ENCODE peak calls at places on chromosomes 2 and 18, in nine cellular contexts. M, B, Q, N, I, G, V, F and X are unnamed samples.

GRCh38 chr18:3593381-3593903 is 143.5 kb downstream of the TGIF1 start:
- DNase-seq in M (peak; percentile 58), B (peak; percentile 62), Q (no peak), N (no peak), I (peak; percentile 55), G (no peak), V (peak; percentile 79), F (no peak), X (no peak)

GRCh38 chr2:216555274-216555673 is 56.6 kb downstream of the RPL37A start:
- DNase-seq in M (peak; percentile 61), B (no peak), Q (no peak), N (peak; percentile 81), I (no peak), G (peak; percentile 85), V (peak; percentile 52), F (no peak), X (no peak)

GRCh38 chr2:64768426-64769033 is 114.8 kb upstream of the SERTAD2 start:
- DNase-seq in M (no peak), B (no peak), Q (no peak), N (no peak), I (no peak), G (no peak), V (no peak), F (no peak), X (no peak)

GRCh38 chr2:207501797-207502196 is 28.0 kb upstream of the CREB1 start:
- DNase-seq in M (no peak), B (no peak), Q (no peak), N (no peak), I (no peak), G (no peak), V (no peak), F (no peak), X (no peak)

GRCh38 chr2:194327196-194327888 is 1329.7 kb upstream of the SLC39A10 start:
- DNase-seq in M (no peak), B (no peak), Q (no peak), N (no peak), I (no peak), G (no peak), V (no peak), F (no peak), X (no peak)

GRCh38 chr2:88416016-88416663 is 36.4 kb downstream of the FOXI3 start:
- DNase-seq in M (no peak), B (no peak), Q (no peak), N (no peak), I (no peak), G (no peak), V (no peak), F (no peak), X (no peak)

GRCh38 chr2:86360781-86361180 is 23.4 kb upstream of the REEP1 start:
- DNase-seq in M (no peak), B (no peak), Q (no peak), N (no peak), I (no peak), G (no peak), V (no peak), F (no peak), X (peak; percentile 42)

GRCh38 chr2:120568089-120568974 is 167.3 kb upstream of the GLI2 start:
- DNase-seq in M (no peak), B (no peak), Q (no peak), N (no peak), I (no peak), G (no peak), V (no peak), F (no peak), X (no peak)

GRCh38 chr18:46318356-46318755 is 214.2 kb downstream of the HAUS1 start:
- DNase-seq in M (no peak), B (no peak), Q (no peak), N (no peak), I (no peak), G (no peak), V (no peak), F (no peak), X (no peak)

GRCh38 chr2:8119782-8120551 is 561.9 kb upstream of the ID2 start:
- DNase-seq in M (peak; percentile 50), B (no peak), Q (no peak), N (no peak), I (no peak), G (no peak), V (no peak), F (no peak), X (no peak)

GRCh38 chr2:39737661-39738060 is 41.4 kb downstream of the THUMPD2 start:
- DNase-seq in M (peak; percentile 30), B (peak; percentile 64), Q (no peak), N (no peak), I (no peak), G (no peak), V (peak; percentile 35), F (no peak), X (no peak)

GRCh38 chr2:172372436-172372835 is 55.0 kb upstream of the ITGA6 start:
- DNase-seq in M (no peak), B (no peak), Q (no peak), N (no peak), I (no peak), G (no peak), V (no peak), F (no peak), X (no peak)

GRCh38 chr2:156115338-156115737 is 217.2 kb downstream of the NR4A2 start:
- DNase-seq in M (no peak), B (no peak), Q (no peak), N (no peak), I (no peak), G (no peak), V (no peak), F (no peak), X (no peak)

GRCh38 chr18:37253424-37254255 is 312.0 kb downstream of the CELF4 start:
- DNase-seq in M (peak; percentile 30), B (no peak), Q (no peak), N (peak; percentile 63), I (no peak), G (no peak), V (no peak), F (no peak), X (no peak)